ENCODE peak calls at places on chromosomes 7 and 10, in six cellular contexts. Z, S, R, O, N and A are unnamed samples.

GRCh38 chr10:124677871-124678565 is 66.2 kb downstream of the FAM53B start:
- DNase-seq in Z (peak), S (no peak), R (no peak), O (peak), N (no peak), A (no peak)

GRCh38 chr10:30687698-30688213 is 58.2 kb upstream of the LYZL2 start:
- DNase-seq in Z (peak), S (peak), R (peak), O (peak), N (peak), A (peak)

GRCh38 chr10:93160829-93161228 is 87.1 kb downstream of the CYP26A1 start:
- DNase-seq in Z (peak), S (peak), R (no peak), O (peak), N (no peak), A (no peak)

GRCh38 chr10:14386202-14386593 is 55.5 kb upstream of the FRMD4A start:
- DNase-seq in Z (peak), S (no peak), R (peak), O (no peak), N (no peak), A (no peak)

GRCh38 chr7:71601840-71602239 is 469.9 kb downstream of the GALNT17 start:
- DNase-seq in Z (no peak), S (no peak), R (no peak), O (no peak), N (no peak), A (peak)

GRCh38 chr10:109374215-109374614 is 549.1 kb downstream of the XPNPEP1 start:
- DNase-seq in Z (peak), S (no peak), R (no peak), O (no peak), N (no peak), A (no peak)

GRCh38 chr10:106360870-106361269 is 803.6 kb downstream of the SORCS1 start:
- DNase-seq in Z (peak), S (no peak), R (no peak), O (no peak), N (no peak), A (no peak)

GRCh38 chr10:131433566-131433965 is 122.0 kb upstream of the TCERG1L start:
- DNase-seq in Z (no peak), S (no peak), R (no peak), O (no peak), N (no peak), A (no peak)

GRCh38 chr10:44335330-44336021 is 49.4 kb downstream of the CXCL12 start:
- DNase-seq in Z (no peak), S (no peak), R (no peak), O (no peak), N (no peak), A (no peak)

GRCh38 chr7:43637114-43637806 is 54.4 kb downstream of the STK17A start:
- DNase-seq in Z (peak), S (no peak), R (no peak), O (no peak), N (no peak), A (no peak)

GRCh38 chr10:132652936-132653590 is 115.5 kb downstream of the INPP5A start:
- DNase-seq in Z (no peak), S (no peak), R (no peak), O (peak), N (no peak), A (peak)

GRCh38 chr10:128660726-128661125 is 534.5 kb upstream of the MKI67 start:
- DNase-seq in Z (no peak), S (no peak), R (no peak), O (no peak), N (no peak), A (no peak)

GRCh38 chr10:58384095-58384494 is 1.1 kb upstream of the TFAM start:
- DNase-seq in Z (no peak), S (no peak), R (no peak), O (no peak), N (peak), A (no peak)

GRCh38 chr7:84236398-84236797 is 41.8 kb upstream of the SEMA3A start:
- DNase-seq in Z (peak), S (no peak), R (no peak), O (no peak), N (no peak), A (no peak)

GRCh38 chr7:25496394-25497103 is 268.3 kb upstream of the NPVF start:
- DNase-seq in Z (no peak), S (no peak), R (no peak), O (no peak), N (peak), A (no peak)

GRCh38 chr10:113618338-113618737 is 45.5 kb downstream of the NRAP start:
- DNase-seq in Z (no peak), S (no peak), R (no peak), O (no peak), N (no peak), A (no peak)

GRCh38 chr7:83547526-83547925 is 101.4 kb downstream of the SEMA3E start:
- DNase-seq in Z (peak), S (no peak), R (no peak), O (no peak), N (no peak), A (no peak)

GRCh38 chr7:129785457-129786178 is 167.1 kb downstream of the UBE2H start:
- DNase-seq in Z (no peak), S (no peak), R (no peak), O (no peak), N (no peak), A (peak)

GRCh38 chr7:102390697-102391484 is 5.3 kb upstream of the PRKRIP1 start:
- DNase-seq in Z (peak), S (peak), R (peak), O (peak), N (peak), A (peak)

GRCh38 chr7:145884716-145885514 is 231.7 kb upstream of the CNTNAP2 start:
- DNase-seq in Z (no peak), S (no peak), R (no peak), O (no peak), N (peak), A (no peak)

GRCh38 chr10:114593240-114593792 is 64.8 kb downstream of the ABLIM1 start:
- DNase-seq in Z (no peak), S (no peak), R (no peak), O (no peak), N (no peak), A (no peak)

GRCh38 chr7:128264477-128264876 is 23.4 kb downstream of the LEP start:
- DNase-seq in Z (no peak), S (no peak), R (no peak), O (no peak), N (no peak), A (no peak)

GRCh38 chr7:106022193-106022821 is 59.2 kb downstream of the CDHR3 start:
- DNase-seq in Z (no peak), S (no peak), R (peak), O (no peak), N (peak), A (no peak)

GRCh38 chr7:151394076-151395035 is 15.5 kb downstream of the WDR86 start:
- DNase-seq in Z (no peak), S (no peak), R (no peak), O (peak), N (no peak), A (peak)

GRCh38 chr7:30780909-30781308 is 9.7 kb downstream of the MINDY4 start:
- DNase-seq in Z (no peak), S (no peak), R (no peak), O (no peak), N (no peak), A (no peak)

DNA sequence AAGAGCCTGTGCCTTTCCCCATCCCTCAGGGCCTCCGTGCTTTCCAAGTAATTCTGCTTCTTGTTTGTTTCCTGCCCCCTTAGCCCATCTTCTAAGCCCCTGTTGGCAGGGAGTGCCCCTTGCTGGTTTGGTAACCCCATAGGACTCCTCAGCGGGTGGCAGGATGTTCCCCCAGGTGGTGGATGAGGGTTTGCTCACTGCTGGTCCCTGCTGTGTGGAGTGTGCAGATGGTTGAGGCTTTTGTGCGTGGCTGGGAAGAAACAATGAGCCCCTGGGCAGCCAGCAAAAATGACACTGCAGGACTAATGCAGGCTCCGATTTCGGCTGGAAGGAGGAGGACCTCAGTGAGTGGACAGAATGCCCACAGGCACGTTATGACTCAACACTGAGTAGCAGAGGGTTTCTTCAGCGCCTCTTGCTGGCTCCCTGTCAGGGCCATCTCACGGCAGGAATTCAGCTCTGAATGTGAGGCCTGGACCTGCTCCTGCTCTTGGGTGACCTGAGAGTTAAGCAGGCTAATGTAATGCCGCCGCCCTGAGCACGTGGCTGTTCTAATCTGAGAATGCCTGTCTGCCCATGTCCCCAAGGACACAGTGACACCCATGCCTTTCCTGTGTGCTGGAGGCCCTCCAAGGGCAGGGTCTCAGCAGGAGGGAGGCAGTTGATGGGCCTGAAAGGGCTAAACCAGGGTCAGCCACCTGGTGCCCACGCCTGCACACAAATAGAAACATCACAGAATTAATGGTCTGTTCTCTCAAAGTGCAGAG is 16.6 kb downstream of the BAG3 start:
- DNase-seq in Z (peak), S (peak), R (no peak), O (no peak), N (no peak), A (peak)
- TF ChIP-seq CTCF in Z (peak), S (no peak), R (no peak), O (no peak), N (no peak), A (no peak)

DNA sequence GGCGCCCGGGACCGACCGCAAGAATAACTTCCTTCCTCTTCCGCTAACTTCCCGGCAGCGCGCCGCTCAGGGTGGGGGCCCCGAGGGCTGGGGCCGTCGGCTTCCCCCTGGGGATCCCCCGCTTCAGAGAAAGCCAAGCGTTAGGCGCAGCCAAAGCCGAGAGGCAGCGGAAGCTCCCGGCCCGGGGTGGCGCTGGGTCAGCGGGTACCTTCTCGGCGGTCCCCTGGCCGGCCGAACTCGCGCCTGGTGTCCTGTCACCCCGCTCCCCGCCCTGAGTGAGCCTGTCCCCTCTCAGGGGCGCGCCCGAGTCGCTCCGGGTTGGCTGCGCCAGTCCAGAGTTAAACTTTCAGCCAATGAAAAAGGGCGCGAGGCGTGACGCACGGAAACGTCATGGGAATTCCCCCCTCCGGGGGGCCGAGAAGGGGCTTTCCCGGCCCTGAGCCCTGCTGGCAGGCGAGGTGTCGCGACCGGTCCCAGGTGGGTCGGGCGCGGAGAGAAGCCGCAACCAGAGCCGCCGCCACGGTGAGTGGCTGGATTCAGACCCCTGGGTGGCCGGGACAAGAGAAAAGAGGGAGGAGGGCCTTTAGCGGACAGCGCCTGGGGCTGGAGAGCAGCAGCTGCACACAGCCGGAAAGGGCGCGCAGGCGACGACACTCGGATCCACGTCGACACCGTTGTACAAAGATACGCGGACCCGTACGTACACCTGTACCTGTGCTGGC is 1.3 kb upstream of the NFKB2 start:
- DNase-seq in Z (peak), S (peak), R (peak), O (peak), N (peak), A (peak)
- TF ChIP-seq CTCF in Z (no peak), S (peak), R (peak), O (peak), N (peak), A (peak)

GRCh38 chr10:96626795-96627194 is 40.0 kb upstream of the TM9SF3 start:
- DNase-seq in Z (no peak), S (no peak), R (no peak), O (no peak), N (no peak), A (no peak)
- TF ChIP-seq CTCF in Z (no peak), S (no peak), R (no peak), O (no peak), N (peak), A (no peak)

DNA sequence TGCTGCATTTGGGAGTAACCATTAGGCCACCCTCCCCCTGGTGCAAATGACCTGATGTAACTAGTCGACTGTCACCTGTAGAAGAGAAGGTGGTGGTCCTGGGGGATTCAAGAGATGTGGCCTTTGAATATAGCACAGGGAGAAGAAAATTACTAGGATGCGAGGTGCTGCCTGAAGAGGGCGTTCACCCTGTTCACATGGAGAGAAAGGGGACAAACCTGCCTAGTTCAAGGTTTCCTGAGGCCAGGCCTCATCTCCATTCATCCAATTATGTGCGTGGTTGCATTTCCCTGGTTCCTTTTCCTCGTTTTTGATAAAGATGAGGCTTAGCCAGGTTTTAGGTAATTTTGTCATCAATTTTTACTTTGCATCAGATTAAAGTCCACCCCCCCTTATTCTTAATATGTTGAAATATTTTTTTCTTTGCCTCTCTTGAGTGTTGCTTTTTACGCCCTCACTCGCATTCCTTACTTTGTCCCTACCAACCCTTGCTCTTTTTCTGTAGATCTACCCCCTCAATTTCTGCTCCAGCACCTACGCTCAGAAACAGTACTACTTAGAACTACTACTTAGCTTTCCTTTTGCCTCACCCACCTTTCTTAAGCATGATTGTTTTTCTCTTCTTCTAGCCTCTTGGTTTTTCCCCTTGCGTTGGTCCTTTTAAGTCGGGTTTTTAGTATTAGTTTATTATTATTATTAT is 13.7 kb downstream of the CLCN1 start:
- DNase-seq in Z (no peak), S (no peak), R (no peak), O (no peak), N (no peak), A (no peak)
- TF ChIP-seq CTCF in Z (no peak), S (no peak), R (no peak), O (no peak), N (no peak), A (no peak)

GRCh38 chr7:3172768-3173280 is 128.2 kb upstream of the SDK1 start:
- DNase-seq in Z (no peak), S (no peak), R (no peak), O (peak), N (no peak), A (no peak)
- TF ChIP-seq CTCF in Z (no peak), S (no peak), R (no peak), O (no peak), N (no peak), A (no peak)

DNA sequence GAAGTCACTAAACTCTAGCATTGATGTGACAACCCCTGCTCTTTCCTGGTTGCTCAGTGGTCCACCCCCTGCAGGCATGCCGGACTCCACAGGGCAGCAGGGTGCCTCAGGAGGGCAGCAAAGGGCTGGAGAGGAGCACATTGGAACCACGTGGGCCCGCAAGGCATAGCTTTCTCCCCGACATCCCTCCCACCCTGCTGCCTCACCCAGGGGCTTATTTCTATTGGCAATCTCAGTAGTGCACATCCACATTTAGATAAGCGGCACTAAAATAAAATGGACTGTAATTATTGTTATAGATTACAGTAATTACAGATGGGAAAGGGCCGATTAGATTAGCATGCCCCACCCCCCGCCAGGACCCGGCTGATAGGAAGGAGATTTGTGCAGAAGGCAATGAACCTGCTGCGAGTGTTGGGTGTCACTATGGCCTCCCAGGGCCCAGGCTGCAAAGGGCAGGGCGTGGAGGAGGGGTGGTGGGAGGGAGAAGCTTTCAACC is 580.1 kb downstream of the GRID1 start:
- DNase-seq in Z (no peak), S (no peak), R (no peak), O (no peak), N (peak), A (peak)
- TF ChIP-seq CTCF in Z (no peak), S (no peak), R (no peak), O (no peak), N (peak), A (no peak)

DNA sequence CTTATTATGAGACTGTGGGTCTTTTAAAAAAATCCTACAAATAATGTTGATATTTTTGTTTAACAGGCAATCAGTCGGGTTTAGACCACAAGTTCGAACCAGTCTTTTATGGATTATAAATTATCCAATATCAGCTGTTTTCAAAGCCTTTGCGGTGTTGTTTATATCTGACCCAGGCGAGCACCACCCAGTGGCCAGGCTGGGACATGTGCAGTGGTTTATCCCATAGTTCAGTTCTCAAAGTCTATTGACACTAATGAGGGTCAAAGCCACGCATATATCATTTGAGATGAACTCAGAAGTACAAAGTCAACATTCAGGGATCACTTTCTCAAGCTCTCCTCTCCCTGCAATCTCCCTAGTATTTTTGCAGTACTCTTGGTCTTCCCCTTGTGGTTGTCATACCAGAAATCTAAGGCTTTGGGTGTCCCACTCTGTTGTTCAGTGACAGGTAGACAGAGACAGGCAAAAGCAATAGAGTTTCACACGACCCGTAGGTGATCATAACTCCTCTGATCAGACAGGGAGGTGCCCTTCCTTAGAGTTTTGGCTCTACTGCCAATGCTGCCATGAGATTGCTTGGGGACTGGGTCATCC is 117.4 kb upstream of the POM121L12 start:
- DNase-seq in Z (no peak), S (no peak), R (no peak), O (no peak), N (peak), A (peak)
- TF ChIP-seq CTCF in Z (no peak), S (no peak), R (no peak), O (no peak), N (peak), A (peak)

GRCh38 chr7:122896509-122896908 is 10.2 kb upstream of the CADPS2 start:
- DNase-seq in Z (no peak), S (no peak), R (no peak), O (no peak), N (no peak), A (no peak)
- TF ChIP-seq CTCF in Z (no peak), S (no peak), R (no peak), O (no peak), N (no peak), A (no peak)

DNA sequence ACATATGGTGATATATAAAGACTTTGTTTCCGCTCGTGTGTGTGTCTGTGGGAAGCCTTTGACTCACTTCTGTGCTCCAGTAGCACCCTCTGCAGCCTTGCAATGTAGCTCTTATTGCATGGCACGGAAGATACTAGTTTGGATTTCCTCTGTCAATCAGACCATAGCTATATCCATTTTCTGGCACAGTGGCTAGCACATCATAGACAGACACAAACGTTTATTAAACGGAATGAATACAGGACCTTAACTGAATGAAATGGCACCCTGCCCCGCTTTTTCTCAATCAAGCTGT is 124.0 kb upstream of the PTPN20 start:
- DNase-seq in Z (peak), S (no peak), R (no peak), O (no peak), N (peak), A (no peak)
- TF ChIP-seq CTCF in Z (peak), S (no peak), R (no peak), O (peak), N (no peak), A (no peak)

GRCh38 chr7:40675741-40676140 is 540.9 kb downstream of the SUGCT start:
- DNase-seq in Z (no peak), S (no peak), R (no peak), O (no peak), N (no peak), A (no peak)

GRCh38 chr7:40682696-40683095 is 547.9 kb downstream of the SUGCT start:
- DNase-seq in Z (no peak), S (no peak), R (no peak), O (no peak), N (no peak), A (no peak)

GRCh38 chr7:40676220-40676619 is 541.4 kb downstream of the SUGCT start:
- DNase-seq in Z (no peak), S (no peak), R (no peak), O (no peak), N (no peak), A (no peak)

DNA sequence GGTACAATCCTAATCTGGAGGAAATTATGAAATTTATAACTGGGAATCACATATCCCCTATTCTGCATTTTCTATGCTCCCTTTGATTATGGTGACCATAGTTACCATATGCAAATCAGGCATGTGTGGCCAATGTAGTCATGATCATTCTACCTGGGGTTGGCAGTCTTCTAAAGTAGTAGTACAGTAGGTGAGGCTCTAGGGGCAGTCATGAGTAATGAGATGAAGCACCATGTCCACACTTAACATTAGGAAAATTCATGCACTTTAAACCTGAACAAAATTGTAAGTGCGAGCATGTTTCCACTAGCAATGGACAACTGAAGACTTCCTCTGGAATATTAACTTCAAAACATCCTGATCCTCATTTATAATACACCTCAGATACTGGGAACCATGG is 545.9 kb downstream of the SUGCT start:
- DNase-seq in Z (no peak), S (no peak), R (no peak), O (no peak), N (peak), A (no peak)
- TF ChIP-seq CTCF in Z (peak), S (peak), R (no peak), O (peak), N (peak), A (peak)